ENCODE peak calls at places on chromosomes 7 and 10, in seven cellular contexts. P is heart left ventricle; O is A549; R is brain microvascular endothelial cell; X is cardiac muscle cell; F is vagina; J is CD8-positive, alpha-beta T cell. L is an unnamed sample.

GRCh38 chr7:155603190-155603857 is 41.1 kb upstream of the RBM33 start:
- DNase-seq in J (no peak), P (no peak), X (no peak), O (no peak), R (no peak), F (peak), L (no peak)

GRCh38 chr10:18561861-18562551 is 89.4 kb downstream of the NSUN6 start:
- DNase-seq in O (no peak), X (no peak), R (no peak), F (no peak), P (no peak), J (no peak), L (no peak)

GRCh38 chr10:11311027-11311426 is 293.4 kb downstream of the CELF2 start:
- DNase-seq in J (no peak), F (no peak), O (no peak), R (no peak), P (no peak), X (no peak), L (no peak)

GRCh38 chr7:83365746-83366145 is 203.1 kb upstream of the PCLO start:
- DNase-seq in R (no peak), J (no peak), X (peak), O (no peak), F (no peak), P (no peak), L (no peak)

GRCh38 chr10:3803884-3804741 is 19.1 kb upstream of the KLF6 start:
- DNase-seq in X (peak), R (no peak), F (no peak), J (no peak), O (no peak), P (no peak), L (no peak)

GRCh38 chr7:45573636-45574470 is at the start of gene ADCY1:
- DNase-seq in R (no peak), O (no peak), F (no peak), P (no peak), X (no peak), J (no peak), L (no peak)

GRCh38 chr7:66114743-66115727 is at the start of gene CRCP:
- DNase-seq in O (peak), R (peak), F (no peak), X (peak), J (peak), P (peak), L (peak)

GRCh38 chr7:14305233-14305866 is 315.9 kb upstream of the ETV1 start:
- DNase-seq in X (no peak), J (no peak), R (no peak), O (no peak), F (no peak), P (no peak), L (no peak)

GRCh38 chr10:98472171-98472570 is 25.4 kb upstream of the HPS1 start:
- DNase-seq in J (no peak), F (no peak), P (no peak), R (no peak), X (no peak), O (no peak), L (no peak)

GRCh38 chr10:124200011-124200410 is 106.6 kb upstream of the CHST15 start:
- DNase-seq in J (no peak), R (no peak), F (no peak), X (no peak), P (no peak), O (no peak), L (no peak)
- H3K4me3 ChIP-seq in J (no peak), R (no peak), F (no peak), X (no peak), P (no peak), O (no peak), L (no peak)

GRCh38 chr10:113292086-113292485 is 260.8 kb upstream of the HABP2 start:
- DNase-seq in X (no peak), J (no peak), O (no peak), R (no peak), P (no peak), F (no peak), L (no peak)
- TF ChIP-seq CTCF in X (no peak), J (no peak), O (no peak), R (no peak), P (no peak), F (no peak), L (no peak)

DNA sequence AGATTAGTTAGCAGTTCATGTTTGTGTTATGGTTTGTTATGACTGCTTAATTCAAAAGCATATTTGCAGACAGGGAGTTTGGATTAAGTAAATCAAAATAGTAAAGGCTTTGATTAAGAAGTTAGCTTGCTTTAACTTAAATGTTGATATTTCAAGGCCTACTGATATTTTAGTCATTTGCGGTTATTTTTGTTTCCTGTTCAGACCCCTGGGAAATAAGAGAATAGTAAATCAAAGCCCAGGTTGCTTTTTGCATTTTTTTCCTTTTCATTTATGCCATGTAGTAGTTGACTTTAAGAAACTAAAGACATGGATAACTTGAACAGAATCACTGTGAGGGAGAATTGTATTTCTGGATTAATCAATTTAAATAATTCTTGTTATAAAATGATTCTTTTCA is 77.3 kb downstream of the HDAC9 start:
- DNase-seq in J (no peak), R (no peak), X (no peak), P (no peak), F (no peak), O (no peak), L (no peak)
- H3K4me3 ChIP-seq in J (no peak), R (no peak), X (no peak), P (no peak), F (no peak), O (no peak), L (no peak)

GRCh38 chr10:74153676-74154075 is 2.7 kb downstream of the ADK start:
- DNase-seq in R (no peak), X (peak), P (no peak), F (no peak), O (no peak), J (no peak), L (no peak)

GRCh38 chr10:74151879-74152722 is 1.1 kb downstream of the ADK start:
- DNase-seq in O (no peak), P (no peak), F (no peak), J (no peak), R (no peak), X (no peak), L (no peak)

GRCh38 chr10:74151057-74151878 is at the start of gene ADK:
- DNase-seq in X (peak), O (peak), F (no peak), R (peak), P (peak), J (peak), L (peak)

GRCh38 chr10:74150151-74151056 is at the start of gene AP3M1:
- DNase-seq in O (no peak), F (no peak), R (no peak), X (no peak), P (peak), J (peak), L (no peak)

GRCh38 chr10:74153123-74153522 is 2.1 kb downstream of the ADK start:
- DNase-seq in R (peak), P (no peak), O (peak), F (no peak), J (no peak), X (peak), L (no peak)
- TF ChIP-seq CTCF in R (peak), P (peak), O (peak), F (no peak), J (no peak), X (peak), L (no peak)

DNA sequence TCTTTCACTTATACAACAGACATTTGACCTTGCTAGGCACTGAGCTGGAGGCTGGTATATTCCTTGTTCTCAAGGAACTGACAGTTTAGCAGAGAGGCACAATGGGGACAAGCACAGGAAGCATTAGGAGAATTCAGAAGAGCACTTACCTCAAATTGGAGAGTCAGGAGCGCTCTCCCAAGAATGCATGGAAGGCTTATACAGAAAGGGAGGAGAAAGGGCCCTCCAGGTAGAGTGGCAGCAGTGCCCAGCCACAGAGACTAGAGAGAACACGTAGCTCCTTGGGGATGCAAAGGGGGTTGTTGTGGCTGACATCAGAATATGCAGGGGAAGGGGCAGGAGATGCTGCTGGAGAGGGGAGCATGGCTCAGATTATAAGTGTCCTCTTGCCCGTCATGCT is 78.2 kb upstream of the MKLN1 start:
- DNase-seq in O (no peak), J (no peak), X (no peak), F (no peak), P (no peak), R (no peak), L (no peak)
- H3K4me3 ChIP-seq in O (no peak), J (no peak), X (no peak), F (no peak), P (no peak), R (no peak), L (no peak)

GRCh38 chr7:121046893-121047468 is 58.5 kb downstream of the CPED1 start:
- DNase-seq in O (no peak), P (no peak), J (no peak), F (no peak), R (peak), X (peak), L (peak)

GRCh38 chr7:121048195-121048594 is 59.7 kb downstream of the CPED1 start:
- DNase-seq in F (no peak), J (no peak), P (no peak), R (no peak), X (no peak), O (no peak), L (no peak)

GRCh38 chr7:121049897-121050296 is 61.4 kb downstream of the CPED1 start:
- DNase-seq in J (no peak), R (no peak), F (no peak), O (no peak), P (no peak), X (no peak), L (no peak)

GRCh38 chr7:121046009-121046408 is 57.5 kb downstream of the CPED1 start:
- DNase-seq in O (no peak), R (no peak), X (no peak), F (no peak), P (no peak), J (no peak), L (no peak)

DNA sequence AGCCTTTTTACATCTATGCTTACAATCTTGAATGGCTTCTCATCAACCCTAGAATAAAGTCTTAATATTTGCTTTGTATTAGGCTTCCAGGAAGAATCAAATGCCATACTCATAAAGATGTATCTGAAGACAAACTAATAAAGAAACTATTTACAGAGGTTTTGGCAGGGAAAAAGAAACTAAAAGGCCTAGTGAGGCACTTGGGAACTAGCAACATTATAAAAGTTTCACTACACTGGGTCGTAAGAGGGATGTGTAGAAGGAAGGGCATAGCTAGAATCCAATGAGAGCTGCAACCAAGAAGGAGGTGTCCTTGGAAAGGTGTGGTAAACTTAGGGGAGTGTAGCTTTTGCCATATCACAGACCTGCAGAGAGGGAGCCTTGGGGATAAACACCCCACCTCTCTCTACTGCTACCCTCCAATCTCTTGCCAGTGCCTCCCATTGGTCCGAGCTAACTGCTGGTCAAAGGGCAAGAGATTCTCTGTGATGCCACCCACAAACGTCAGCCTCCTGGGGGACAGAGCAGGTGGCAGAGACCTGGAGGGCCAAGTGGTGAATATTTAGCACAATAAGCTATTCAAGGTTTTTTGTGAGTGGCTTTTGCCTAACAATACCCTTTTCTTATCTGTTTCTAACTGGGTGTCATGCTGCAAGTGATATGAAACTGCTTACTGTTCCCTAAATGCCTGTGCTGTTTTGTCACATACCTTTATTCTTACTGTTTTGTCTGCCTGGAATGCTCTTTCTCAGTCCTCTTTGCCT is 60.7 kb downstream of the CPED1 start:
- DNase-seq in O (no peak), P (no peak), J (no peak), R (no peak), X (no peak), F (no peak), L (peak)
- TF ChIP-seq CTCF in O (no peak), P (no peak), J (no peak), R (no peak), X (no peak), F (no peak), L (no peak)

GRCh38 chr10:90674927-90675326 is 182.9 kb downstream of the HTR7 start:
- DNase-seq in R (peak), P (no peak), X (peak), J (no peak), F (no peak), O (no peak), L (no peak)

GRCh38 chr10:90674461-90674860 is 183.4 kb downstream of the HTR7 start:
- DNase-seq in J (no peak), F (no peak), X (no peak), O (no peak), R (no peak), P (no peak), L (no peak)

DNA sequence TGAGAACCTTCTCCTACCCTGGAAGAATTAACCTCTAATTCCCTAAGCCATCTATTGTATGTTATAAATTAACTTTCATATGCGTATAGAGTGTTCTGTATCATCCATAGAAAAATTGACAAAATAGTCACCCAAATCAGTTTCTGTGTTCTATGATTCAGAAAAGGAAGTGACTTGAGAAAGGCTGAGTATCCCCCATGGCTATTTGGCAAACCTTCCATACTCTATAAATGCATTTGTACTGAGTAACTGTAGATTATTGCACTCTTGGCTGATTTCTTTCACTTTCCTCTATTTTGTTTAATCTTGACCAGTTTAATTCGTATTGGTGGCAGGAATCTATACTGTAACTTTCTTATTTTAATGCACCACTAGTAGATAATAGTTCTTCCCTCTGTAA is 182.2 kb downstream of the HTR7 start:
- DNase-seq in X (peak), P (no peak), O (no peak), J (no peak), R (peak), F (no peak), L (no peak)
- H3K4me3 ChIP-seq in X (no peak), P (no peak), O (no peak), J (no peak), R (no peak), F (no peak), L (no peak)

GRCh38 chr10:124745678-124746077 is 1.5 kb upstream of the FAM53B start:
- DNase-seq in X (peak), F (no peak), R (peak), O (peak), J (no peak), P (no peak), L (no peak)

GRCh38 chr10:124743188-124744046 is 761 bp downstream of the FAM53B start:
- DNase-seq in R (peak), O (peak), P (no peak), F (no peak), J (no peak), X (peak), L (no peak)

GRCh38 chr10:124744688-124745055 is 494 bp upstream of the FAM53B start:
- DNase-seq in O (peak), J (no peak), P (no peak), F (no peak), R (peak), X (peak), L (no peak)

GRCh38 chr10:124745257-124745656 is 1.1 kb upstream of the FAM53B start:
- DNase-seq in P (no peak), O (no peak), J (no peak), F (no peak), X (no peak), R (no peak), L (no peak)

GRCh38 chr10:124744047-124744687 is at the start of gene FAM53B:
- DNase-seq in P (peak), X (peak), F (no peak), O (peak), R (peak), J (peak), L (no peak)
- TF ChIP-seq CTCF in P (no peak), X (no peak), F (no peak), O (peak), R (no peak), J (no peak), L (peak)

L was measured in LNCaP clone FGC.